ENCODE peak calls at places on chromosomes 3 and 15, in seven cellular contexts. J, W, E, I, Q, F and A are unnamed samples.
A peak's percentile ranks its signal among the peaks of the same experiment; 100 is the strongest.

GRCh38 chr3:155102329-155102728 is 22.2 kb downstream of the MME start:
- DNase-seq in J (no peak), W (no peak), E (no peak), I (no peak), Q (no peak), F (no peak), A (no peak)

GRCh38 chr3:38453075-38453913 is at the start of gene ACVR2B:
- DNase-seq in J (peak; percentile 54), W (peak; percentile 85), E (peak; percentile 65), I (peak; percentile 98), Q (peak; percentile 99), F (no peak), A (peak; percentile 90)

GRCh38 chr3:48301814-48302194 is 31.7 kb downstream of the SPINK8 start:
- DNase-seq in J (peak; percentile 16), W (no peak), E (peak; percentile 21), I (peak; percentile 45), Q (peak; percentile 20), F (no peak), A (peak; percentile 44)

GRCh38 chr3:186680869-186681268 is 15.1 kb downstream of the HRG start:
- DNase-seq in J (no peak), W (no peak), E (no peak), I (no peak), Q (no peak), F (no peak), A (no peak)

GRCh38 chr15:98873441-98874218 is 134.0 kb downstream of the PGPEP1L start:
- DNase-seq in J (peak; percentile 40), W (no peak), E (no peak), I (no peak), Q (no peak), F (no peak), A (no peak)

GRCh38 chr3:12076021-12076420 is 71.8 kb downstream of the SYN2 start:
- DNase-seq in J (no peak), W (no peak), E (no peak), I (no peak), Q (no peak), F (no peak), A (no peak)

GRCh38 chr15:77171568-77171967 is 100.7 kb upstream of the TSPAN3 start:
- DNase-seq in J (no peak), W (no peak), E (no peak), I (no peak), Q (no peak), F (no peak), A (no peak)

GRCh38 chr15:72203507-72203837 is 5.9 kb upstream of the GRAMD2A start:
- DNase-seq in J (no peak), W (no peak), E (no peak), I (peak; percentile 71), Q (no peak), F (no peak), A (no peak)

GRCh38 chr15:61530769-61531168 is 301.7 kb upstream of the RORA start:
- DNase-seq in J (no peak), W (peak; percentile 48), E (no peak), I (peak; percentile 16), Q (peak; percentile 15), F (no peak), A (peak; percentile 44)

GRCh38 chr3:126983653-126984390 is 907 bp downstream of the PLXNA1 start:
- DNase-seq in J (no peak), W (peak; percentile 85), E (no peak), I (peak; percentile 78), Q (peak; percentile 63), F (no peak), A (no peak)

GRCh38 chr3:185920168-185920567 is 17.6 kb downstream of the TRA2B start:
- DNase-seq in J (no peak), W (no peak), E (no peak), I (no peak), Q (no peak), F (no peak), A (no peak)

GRCh38 chr3:162612991-162613390 is 1116.4 kb downstream of the OTOL1 start:
- DNase-seq in J (no peak), W (no peak), E (no peak), I (no peak), Q (no peak), F (no peak), A (no peak)

GRCh38 chr15:80550910-80551265 is 144.2 kb upstream of the ABHD17C start:
- DNase-seq in J (no peak), W (no peak), E (no peak), I (no peak), Q (no peak), F (no peak), A (no peak)

GRCh38 chr3:179163503-179163902 is 15.3 kb downstream of the PIK3CA start:
- DNase-seq in J (no peak), W (no peak), E (no peak), I (no peak), Q (no peak), F (no peak), A (no peak)

GRCh38 chr3:132394334-132394733 is 23.0 kb upstream of the DNAJC13 start:
- DNase-seq in J (no peak), W (no peak), E (no peak), I (peak; percentile 56), Q (no peak), F (no peak), A (no peak)

GRCh38 chr15:59313703-59314332 is 58.9 kb downstream of the MYO1E start:
- DNase-seq in J (no peak), W (no peak), E (peak; percentile 9), I (no peak), Q (no peak), F (peak; percentile 81), A (peak; percentile 40)

GRCh38 chr3:188133646-188134045 is 20.3 kb upstream of the LPP start:
- DNase-seq in J (no peak), W (no peak), E (no peak), I (no peak), Q (no peak), F (no peak), A (no peak)

GRCh38 chr3:178808748-178809147 is 262.9 kb downstream of the ZMAT3 start:
- DNase-seq in J (no peak), W (no peak), E (no peak), I (no peak), Q (no peak), F (no peak), A (no peak)

DNA sequence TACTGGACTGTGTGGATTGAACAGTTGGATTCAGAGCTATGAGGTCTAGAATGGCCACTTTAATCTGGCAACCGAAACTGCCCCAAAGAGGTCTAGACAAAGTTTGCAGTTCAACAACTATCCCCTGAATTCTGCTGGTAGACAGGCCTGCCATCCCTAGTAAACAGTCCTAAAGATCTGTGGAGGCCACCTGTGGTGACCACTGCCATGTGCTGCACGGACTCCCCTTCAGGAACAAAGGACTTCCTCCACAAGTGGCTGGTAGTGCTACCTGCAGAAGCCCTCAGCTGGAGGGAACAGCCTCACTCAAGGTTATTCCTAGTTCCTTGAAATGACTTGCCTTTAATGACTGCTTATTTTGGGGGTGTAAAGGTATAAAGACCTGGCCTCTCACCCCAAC is 6.1 kb downstream of the TNFAIP8L3 start:
- DNase-seq in J (no peak), W (no peak), E (no peak), I (no peak), Q (no peak), F (no peak), A (no peak)
- TF ChIP-seq JUND in J (no peak), W (no peak), E (no peak), I (no peak), Q (no peak), F (no peak), A (no peak)

GRCh38 chr15:48702569-48703239 is 57.2 kb upstream of the FBN1 start:
- DNase-seq in J (no peak), W (no peak), E (no peak), I (no peak), Q (no peak), F (no peak), A (no peak)
- TF ChIP-seq JUND in J (no peak), W (no peak), E (no peak), I (no peak), Q (no peak), F (no peak), A (no peak)

GRCh38 chr3:15276028-15276717 is 56.2 kb downstream of the SH3BP5 start:
- DNase-seq in J (no peak), W (no peak), E (no peak), I (no peak), Q (no peak), F (no peak), A (no peak)
- TF ChIP-seq JUND in J (no peak), W (no peak), E (no peak), I (no peak), Q (no peak), F (no peak), A (no peak)

GRCh38 chr3:17059966-17060560 is 175.3 kb downstream of the PLCL2 start:
- DNase-seq in J (no peak), W (no peak), E (no peak), I (no peak), Q (no peak), F (no peak), A (no peak)
- TF ChIP-seq JUND in J (no peak), W (no peak), E (no peak), I (no peak), Q (no peak), F (no peak), A (no peak)

GRCh38 chr3:139491966-139492365 is 15.7 kb upstream of the RBP2 start:
- DNase-seq in J (no peak), W (peak; percentile 48), E (no peak), I (no peak), Q (no peak), F (no peak), A (no peak)
- TF ChIP-seq JUND in J (no peak), W (no peak), E (no peak), I (no peak), Q (no peak), F (no peak), A (no peak)